ENCODE peak calls at places on chromosomes 6 and 20, in eight cellular contexts. O is WTC11, B is AG04449, P is tibial artery, U is GM23338, F is right lobe of liver, A is ovary, R is hepatocyte. V is an unnamed sample.

GRCh38 chr20:1448081-1448627 is 18.5 kb downstream of the NSFL1C start:
- DNase-seq in O (no peak), B (no peak), P (no peak), U (no peak), F (no peak), A (no peak), R (no peak), V (no peak)

GRCh38 chr6:148128014-148128730 is 214.5 kb upstream of the SASH1 start:
- DNase-seq in O (no peak), B (no peak), P (no peak), U (no peak), F (no peak), A (no peak), R (no peak), V (no peak)

GRCh38 chr20:32535953-32536823 is 48.9 kb downstream of the NOL4L start:
- DNase-seq in O (peak), B (no peak), P (no peak), U (peak), F (no peak), A (no peak), R (peak), V (peak)

GRCh38 chr20:1374246-1374645 is 18.6 kb downstream of the FKBP1A start:
- DNase-seq in O (no peak), B (no peak), P (no peak), U (no peak), F (no peak), A (no peak), R (no peak), V (no peak)

GRCh38 chr20:6739406-6739805 is 28.1 kb upstream of the BMP2 start:
- DNase-seq in O (no peak), B (no peak), P (no peak), U (no peak), F (no peak), A (no peak), R (no peak), V (no peak)

GRCh38 chr6:30782425-30783014 is 38.2 kb upstream of the IER3 start:
- DNase-seq in O (no peak), B (no peak), P (no peak), U (no peak), F (no peak), A (no peak), R (no peak), V (no peak)

GRCh38 chr20:48124181-48124782 is 339.0 kb upstream of the SULF2 start:
- DNase-seq in O (no peak), B (no peak), P (no peak), U (no peak), F (no peak), A (no peak), R (no peak), V (no peak)

GRCh38 chr6:110188791-110189190 is 8.6 kb downstream of the CDC40 start:
- DNase-seq in O (no peak), B (no peak), P (no peak), U (no peak), F (no peak), A (no peak), R (no peak), V (no peak)

GRCh38 chr6:56193846-56194245 is 53.5 kb downstream of the COL21A1 start:
- DNase-seq in O (no peak), B (no peak), P (no peak), U (no peak), F (no peak), A (no peak), R (no peak), V (no peak)

GRCh38 chr20:18632196-18632789 is 44.4 kb downstream of the DTD1 start:
- DNase-seq in O (peak), B (no peak), P (peak), U (peak), F (peak), A (peak), R (peak), V (peak)

GRCh38 chr6:3549314-3549940 is 92.6 kb upstream of the SLC22A23 start:
- DNase-seq in O (no peak), B (no peak), P (no peak), U (no peak), F (no peak), A (no peak), R (no peak), V (no peak)

GRCh38 chr6:113859349-113860164 is 2.4 kb downstream of the MARCKS start:
- DNase-seq in O (peak), B (no peak), P (peak), U (peak), F (peak), A (peak), R (peak), V (no peak)

GRCh38 chr20:25283221-25283951 is 35.5 kb downstream of the PYGB start:
- DNase-seq in O (peak), B (no peak), P (peak), U (no peak), F (peak), A (peak), R (no peak), V (no peak)

GRCh38 chr20:5402903-5403531 is 86.3 kb upstream of the PROKR2 start:
- DNase-seq in O (peak), B (no peak), P (no peak), U (peak), F (no peak), A (no peak), R (peak), V (no peak)

GRCh38 chr20:60172306-60172984 is 214.2 kb downstream of the CDH26 start:
- DNase-seq in O (no peak), B (no peak), P (no peak), U (no peak), F (no peak), A (no peak), R (no peak), V (no peak)

GRCh38 chr6:57256541-57256940 is 34.4 kb upstream of the RAB23 start:
- DNase-seq in O (no peak), B (no peak), P (no peak), U (no peak), F (no peak), A (no peak), R (no peak), V (no peak)

GRCh38 chr6:29834564-29835436 is 7.2 kb downstream of the HLA-G start:
- DNase-seq in O (peak), B (no peak), P (no peak), U (peak), F (no peak), A (no peak), R (no peak), V (peak)

GRCh38 chr6:28771401-28772267 is 152.2 kb downstream of the TRIM27 start:
- DNase-seq in O (peak), B (no peak), P (no peak), U (peak), F (no peak), A (no peak), R (no peak), V (no peak)

GRCh38 chr6:135901776-135902524 is 50.4 kb downstream of the PDE7B start:
- DNase-seq in O (no peak), B (no peak), P (peak), U (no peak), F (no peak), A (peak), R (peak), V (no peak)

GRCh38 chr6:43491750-43492661 is 14.6 kb downstream of the TJAP1 start:
- DNase-seq in O (no peak), B (no peak), P (peak), U (no peak), F (no peak), A (peak), R (no peak), V (no peak)

GRCh38 chr20:2520617-2521016 is 11.9 kb upstream of the ZNF343 start:
- DNase-seq in O (no peak), B (no peak), P (no peak), U (no peak), F (no peak), A (no peak), R (no peak), V (no peak)

GRCh38 chr6:147530132-147531060 is 21.9 kb downstream of the SAMD5 start:
- DNase-seq in O (no peak), B (no peak), P (no peak), U (peak), F (no peak), A (no peak), R (no peak), V (no peak)

GRCh38 chr6:2245954-2246863 is 804 bp upstream of the GMDS start:
- DNase-seq in O (peak), B (no peak), P (peak), U (peak), F (peak), A (peak), R (peak), V (peak)

GRCh38 chr6:130116273-130116672 is 97.9 kb downstream of the L3MBTL3 start:
- DNase-seq in O (no peak), B (no peak), P (no peak), U (no peak), F (no peak), A (no peak), R (no peak), V (no peak)

GRCh38 chr6:5763871-5764270 is 242.9 kb downstream of the NRN1 start:
- DNase-seq in O (no peak), B (no peak), P (no peak), U (no peak), F (no peak), A (no peak), R (no peak), V (no peak)

DNA sequence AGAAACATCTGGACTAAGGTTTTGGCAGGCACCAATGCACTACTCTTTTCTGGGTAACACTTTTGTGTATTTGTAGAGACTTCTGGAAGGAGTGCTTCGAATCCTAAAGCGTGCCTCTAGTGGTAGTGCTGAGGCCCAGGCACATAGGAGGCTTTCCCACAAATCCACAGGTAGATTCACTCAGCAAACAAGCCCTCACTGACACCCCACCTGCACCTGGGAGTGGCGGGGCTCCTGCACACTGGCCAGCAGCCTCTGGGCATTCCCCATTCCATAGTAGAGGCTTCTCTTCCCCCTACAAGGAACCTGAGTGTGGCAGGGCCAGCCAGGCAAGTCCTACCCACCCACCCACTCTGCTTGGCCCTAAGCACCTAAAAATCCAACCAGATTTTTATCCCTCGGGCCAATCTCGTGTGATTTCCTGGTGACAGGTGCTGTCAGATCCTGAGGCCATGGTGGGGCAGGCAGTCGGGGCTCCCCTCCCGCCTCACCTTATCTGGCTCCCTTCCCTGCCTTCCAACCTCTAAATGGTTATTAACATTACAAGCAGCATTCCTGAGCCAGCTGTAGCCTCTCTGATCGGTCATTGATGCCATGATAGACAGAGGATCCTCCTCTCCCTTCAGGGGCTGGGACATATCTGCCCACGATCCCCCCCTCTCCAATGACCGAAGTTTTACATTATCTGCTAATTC is 82.4 kb downstream of the SLC2A10 start:
- DNase-seq in O (peak), B (no peak), P (no peak), U (peak), F (no peak), A (no peak), R (no peak), V (no peak)
- TF ChIP-seq CTCF in O (no peak), B (no peak), P (no peak), U (no peak), F (no peak), A (no peak), R (no peak), V (no peak)

GRCh38 chr6:35620706-35621105 is 68.0 kb downstream of the FKBP5 start:
- DNase-seq in O (no peak), B (no peak), P (no peak), U (no peak), F (no peak), A (no peak), R (no peak), V (no peak)
- TF ChIP-seq CTCF in O (no peak), B (no peak), P (no peak), U (no peak), F (no peak), A (no peak), R (no peak), V (no peak)

DNA sequence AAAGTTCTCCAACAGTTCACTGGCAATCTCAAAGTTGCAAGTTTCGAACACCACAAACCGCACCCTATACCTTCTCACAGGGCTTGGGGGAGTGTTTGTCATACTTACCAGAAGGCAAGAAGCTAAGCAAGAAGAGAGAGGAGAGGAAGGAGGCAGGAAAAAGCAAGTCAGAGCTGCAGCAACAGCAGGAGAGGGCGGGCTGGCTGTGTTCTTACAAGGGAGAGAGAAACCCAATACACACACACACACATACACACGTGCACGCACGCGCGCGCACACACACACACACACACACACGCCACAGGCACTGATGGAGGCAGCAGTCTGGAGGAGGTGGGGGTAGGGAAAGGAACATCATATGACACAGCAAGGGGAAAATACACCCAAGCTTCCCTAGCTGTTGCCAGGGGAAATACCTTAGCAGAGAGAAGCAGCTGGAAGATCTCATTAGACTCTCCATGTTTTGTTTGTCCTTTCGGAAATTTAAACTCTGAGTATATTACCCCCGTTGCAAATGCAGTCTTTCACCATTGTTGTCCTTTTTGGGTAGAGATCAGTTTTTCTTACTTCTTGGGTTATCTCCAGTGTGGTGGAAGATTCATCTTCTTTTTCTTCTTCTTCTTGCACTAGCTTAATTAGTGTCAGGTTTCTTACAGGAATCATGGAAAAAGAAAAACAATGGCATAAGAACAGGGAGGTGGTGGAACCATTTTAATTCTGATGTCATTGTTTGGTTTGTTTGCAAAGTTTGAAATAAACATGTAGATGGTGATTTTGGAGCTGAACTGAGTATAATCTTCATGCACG is at the start of gene TXLNB:
- DNase-seq in O (peak), B (peak), P (peak), U (peak), F (peak), A (peak), R (peak), V (peak)
- TF ChIP-seq CTCF in O (no peak), B (no peak), P (no peak), U (no peak), F (no peak), A (no peak), R (no peak), V (no peak)

GRCh38 chr20:17281478-17281877 is 54.6 kb downstream of the PCSK2 start:
- DNase-seq in O (peak), B (no peak), P (no peak), U (peak), F (no peak), A (no peak), R (peak), V (no peak)
- TF ChIP-seq CTCF in O (peak), B (peak), P (no peak), U (peak), F (peak), A (no peak), R (peak), V (no peak)

GRCh38 chr6:154445417-154445816 is 65.1 kb downstream of the CNKSR3 start:
- DNase-seq in O (no peak), B (no peak), P (no peak), U (no peak), F (no peak), A (no peak), R (no peak), V (no peak)

GRCh38 chr6:154447929-154448328 is 62.6 kb downstream of the CNKSR3 start:
- DNase-seq in O (no peak), B (no peak), P (no peak), U (no peak), F (no peak), A (no peak), R (peak), V (no peak)

GRCh38 chr6:154450498-154450897 is 60.0 kb downstream of the CNKSR3 start:
- DNase-seq in O (no peak), B (no peak), P (no peak), U (no peak), F (no peak), A (no peak), R (no peak), V (no peak)

GRCh38 chr6:154446984-154447383 is 63.5 kb downstream of the CNKSR3 start:
- DNase-seq in O (no peak), B (no peak), P (no peak), U (no peak), F (no peak), A (no peak), R (no peak), V (no peak)

GRCh38 chr6:154448448-154449096 is 61.9 kb downstream of the CNKSR3 start:
- DNase-seq in O (no peak), B (peak), P (no peak), U (peak), F (no peak), A (no peak), R (peak), V (no peak)
- TF ChIP-seq CTCF in O (no peak), B (peak), P (peak), U (no peak), F (peak), A (no peak), R (no peak), V (no peak)

GRCh38 chr6:107116923-107117417 is 1.7 kb upstream of the BEND3 start:
- DNase-seq in O (no peak), B (no peak), P (no peak), U (peak), F (no peak), A (no peak), R (no peak), V (no peak)

GRCh38 chr6:107114872-107115694 is at the start of gene BEND3:
- DNase-seq in O (peak), B (no peak), P (no peak), U (peak), F (peak), A (peak), R (peak), V (peak)

GRCh38 chr6:107114213-107114871 is 973 bp downstream of the BEND3 start:
- DNase-seq in O (peak), B (no peak), P (peak), U (peak), F (peak), A (peak), R (peak), V (peak)

GRCh38 chr6:107115695-107116327 is 496 bp upstream of the BEND3 start:
- DNase-seq in O (peak), B (no peak), P (no peak), U (peak), F (peak), A (peak), R (peak), V (peak)

DNA sequence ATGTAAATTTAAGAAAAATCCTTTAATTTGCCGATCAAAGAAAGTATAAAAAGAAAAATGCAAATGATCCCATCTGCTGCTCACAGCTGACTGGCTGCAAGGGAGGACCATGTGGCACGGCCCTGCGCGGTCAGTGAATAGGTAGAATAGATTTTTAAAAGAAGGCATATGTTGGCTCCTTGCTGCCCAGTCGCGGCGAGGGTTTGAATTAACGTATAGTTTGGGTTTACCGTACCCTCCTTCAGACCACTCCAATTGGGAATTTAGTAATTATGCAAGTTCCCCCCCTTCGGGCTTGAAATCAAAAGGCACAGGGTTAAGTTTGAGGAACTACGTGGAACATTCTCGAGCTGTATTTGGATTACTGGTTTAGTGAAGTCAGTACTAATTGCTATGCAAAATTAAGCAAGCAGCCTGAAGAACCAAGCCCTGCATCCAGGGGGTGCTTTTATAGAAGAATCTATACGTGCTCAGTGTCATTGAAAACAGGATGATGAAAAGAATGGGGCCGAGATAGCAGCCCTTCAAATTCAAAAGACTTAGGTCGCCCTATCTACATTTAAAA is 1.1 kb upstream of the BEND3 start:
- DNase-seq in O (peak), B (no peak), P (no peak), U (peak), F (no peak), A (no peak), R (peak), V (no peak)
- TF ChIP-seq CTCF in O (no peak), B (no peak), P (no peak), U (no peak), F (no peak), A (no peak), R (peak), V (no peak)

GRCh38 chr6:90212274-90212673 is 84.4 kb downstream of the BACH2 start:
- DNase-seq in O (no peak), B (no peak), P (no peak), U (peak), F (no peak), A (no peak), R (no peak), V (no peak)
- TF ChIP-seq CTCF in O (no peak), B (no peak), P (no peak), U (peak), F (no peak), A (no peak), R (no peak), V (no peak)